ENCODE peak calls at places on chromosomes 3 and 15, in seven cellular contexts. U, H, F, R, W, B and D are unnamed samples.

GRCh38 chr15:45642203-45642932 is 7.5 kb downstream of the SQOR start:
- DNase-seq in U (peak), F (peak), B (no peak), R (peak), H (no peak), W (no peak), D (peak)

GRCh38 chr15:57411945-57412768 is 35.9 kb downstream of the CGNL1 start:
- DNase-seq in H (no peak), F (no peak), U (no peak), W (no peak), R (no peak), B (no peak), D (no peak)

GRCh38 chr3:44568561-44568960 is 13.6 kb downstream of the ZKSCAN7 start:
- DNase-seq in F (peak), W (no peak), U (peak), H (no peak), B (no peak), R (no peak), D (peak)

GRCh38 chr15:22806156-22806555 is 19.7 kb downstream of the NIPA1 start:
- DNase-seq in U (no peak), B (no peak), F (no peak), W (no peak), H (no peak), R (no peak), D (no peak)

GRCh38 chr3:144429719-144430121 is 458.1 kb downstream of the DIPK2A start:
- DNase-seq in W (no peak), B (no peak), R (no peak), H (no peak), U (no peak), F (peak), D (no peak)

GRCh38 chr3:40099875-40100274 is 209.6 kb upstream of the EIF1B start:
- DNase-seq in H (no peak), W (no peak), F (no peak), B (no peak), R (no peak), U (no peak), D (no peak)

GRCh38 chr3:112471926-112472325 is 27.3 kb downstream of the BTLA start:
- DNase-seq in W (no peak), H (no peak), R (no peak), U (no peak), B (no peak), F (no peak), D (no peak)

GRCh38 chr15:53454535-53454842 is 305.0 kb downstream of the WDR72 start:
- DNase-seq in H (no peak), R (no peak), B (no peak), U (no peak), F (no peak), W (no peak), D (no peak)

GRCh38 chr3:23396746-23397145 is 193.6 kb downstream of the UBE2E2 start:
- DNase-seq in U (no peak), H (no peak), F (no peak), B (no peak), W (no peak), R (no peak), D (no peak)

GRCh38 chr3:154151969-154152368 is 30.8 kb downstream of the ARHGEF26 start:
- DNase-seq in U (peak), F (peak), W (no peak), B (no peak), R (peak), H (no peak), D (peak)

GRCh38 chr15:33244471-33244870 is 50.0 kb upstream of the FMN1 start:
- DNase-seq in B (no peak), W (no peak), H (no peak), U (no peak), F (no peak), R (no peak), D (no peak)

GRCh38 chr3:167162083-167162482 is 218.0 kb downstream of the ZBBX start:
- DNase-seq in U (no peak), H (no peak), R (no peak), W (no peak), B (no peak), F (no peak), D (no peak)

GRCh38 chr15:92343869-92344643 is 49.6 kb upstream of the ST8SIA2 start:
- DNase-seq in H (no peak), U (no peak), F (no peak), R (no peak), W (no peak), B (no peak), D (no peak)

GRCh38 chr3:144470646-144471045 is 499.0 kb downstream of the DIPK2A start:
- DNase-seq in F (no peak), H (no peak), U (no peak), B (no peak), R (no peak), W (no peak), D (no peak)

GRCh38 chr3:159866201-159866746 is 122.4 kb upstream of the IL12A start:
- DNase-seq in R (no peak), W (no peak), F (no peak), B (no peak), U (no peak), H (no peak), D (peak)

DNA sequence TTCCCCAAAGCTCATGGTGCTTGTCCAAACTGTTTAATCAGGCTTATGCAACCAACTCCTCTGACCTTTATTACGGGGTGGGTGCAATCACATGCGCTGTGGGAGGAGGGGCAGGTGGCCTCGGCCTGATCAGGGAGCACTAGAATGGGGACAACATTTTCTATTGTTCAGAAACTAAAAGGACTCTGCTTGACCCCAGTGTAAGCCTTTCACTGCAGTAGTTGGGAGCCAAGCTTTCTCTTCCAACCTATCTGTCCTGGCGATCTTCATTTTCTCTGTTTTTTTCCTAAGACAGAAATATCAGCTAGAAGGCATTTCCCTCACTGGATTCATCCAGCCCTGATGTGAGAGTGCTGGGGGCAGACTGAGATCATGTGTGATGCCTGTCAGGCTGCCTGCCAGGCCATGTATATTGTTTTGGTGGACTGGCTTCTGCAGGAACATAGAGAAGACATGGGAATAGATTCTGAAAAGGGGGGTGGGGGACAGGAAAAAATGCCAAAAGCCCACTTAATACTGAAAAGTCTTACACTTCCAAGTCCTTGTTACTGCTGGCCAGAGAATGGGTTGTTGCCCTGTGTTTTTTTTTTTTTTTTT is 627.0 kb upstream of the TBL1XR1 start:
- DNase-seq in H (peak), B (no peak), F (peak), U (peak), R (no peak), W (peak), D (peak)
- H3K4me3 ChIP-seq in H (no peak), B (no peak), F (no peak), U (no peak), R (no peak), W (no peak), D (no peak)

DNA sequence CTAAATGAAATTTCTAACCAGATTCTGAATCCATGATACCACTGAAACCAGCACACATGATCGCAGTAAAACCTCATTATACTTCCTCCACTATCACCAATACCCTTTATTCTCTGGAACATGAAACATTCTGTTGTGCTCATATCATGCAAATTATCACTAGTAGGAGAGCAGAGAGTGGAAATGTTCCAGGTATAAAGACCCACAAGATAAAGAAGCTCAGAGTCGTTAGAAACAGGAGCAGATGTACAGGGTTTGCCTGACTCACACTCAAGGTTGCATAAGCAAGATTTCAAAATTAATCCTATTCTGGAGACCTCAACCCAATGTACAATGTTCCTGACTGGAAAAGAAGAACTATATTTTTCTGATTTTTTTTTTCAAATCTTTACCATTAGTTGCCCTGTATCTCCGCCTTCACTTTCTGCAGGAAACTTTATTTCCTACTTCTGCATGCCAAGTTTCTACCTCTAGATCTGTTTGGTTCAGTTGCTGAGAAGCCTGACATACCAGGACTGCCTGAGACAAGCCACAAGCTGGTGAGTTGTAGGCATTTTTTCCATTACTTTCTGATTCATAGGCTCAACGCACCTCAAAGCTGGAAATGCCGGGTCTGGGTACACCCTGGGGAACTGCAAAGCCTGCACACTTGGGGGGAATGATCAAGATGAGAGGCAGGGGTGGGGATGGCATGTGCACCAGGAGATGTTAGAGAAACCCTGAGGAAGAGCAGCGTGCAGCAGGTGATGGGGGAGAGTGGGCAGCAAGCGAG is at the start of gene CCR2:
- DNase-seq in B (no peak), R (no peak), H (no peak), W (no peak), U (no peak), F (no peak), D (no peak)
- H3K4me3 ChIP-seq in B (no peak), R (no peak), H (no peak), W (no peak), U (no peak), F (no peak), D (no peak)

DNA sequence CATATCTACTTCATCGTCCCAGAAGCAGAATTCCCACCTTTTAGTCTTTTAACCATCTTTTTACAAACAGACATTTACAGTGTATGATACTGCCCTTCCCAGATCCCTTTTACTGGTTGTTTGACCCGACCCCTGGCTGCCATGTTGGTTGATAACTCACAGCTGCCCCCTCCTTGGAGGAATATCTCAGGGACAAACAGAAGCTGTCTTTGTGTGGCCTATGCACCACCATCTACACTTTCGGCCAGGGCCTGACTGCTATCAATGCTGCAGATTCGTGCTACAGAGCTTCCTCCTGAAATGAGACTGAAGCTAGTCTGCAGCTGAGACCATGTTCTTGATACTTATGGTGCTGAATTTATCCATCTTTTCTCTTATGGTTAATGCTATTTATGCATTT is 6.6 kb upstream of the POLQ start:
- DNase-seq in H (no peak), F (peak), R (no peak), B (no peak), U (no peak), W (peak), D (no peak)
- H3K4me3 ChIP-seq in H (peak), F (peak), R (no peak), B (no peak), U (peak), W (no peak), D (no peak)

DNA sequence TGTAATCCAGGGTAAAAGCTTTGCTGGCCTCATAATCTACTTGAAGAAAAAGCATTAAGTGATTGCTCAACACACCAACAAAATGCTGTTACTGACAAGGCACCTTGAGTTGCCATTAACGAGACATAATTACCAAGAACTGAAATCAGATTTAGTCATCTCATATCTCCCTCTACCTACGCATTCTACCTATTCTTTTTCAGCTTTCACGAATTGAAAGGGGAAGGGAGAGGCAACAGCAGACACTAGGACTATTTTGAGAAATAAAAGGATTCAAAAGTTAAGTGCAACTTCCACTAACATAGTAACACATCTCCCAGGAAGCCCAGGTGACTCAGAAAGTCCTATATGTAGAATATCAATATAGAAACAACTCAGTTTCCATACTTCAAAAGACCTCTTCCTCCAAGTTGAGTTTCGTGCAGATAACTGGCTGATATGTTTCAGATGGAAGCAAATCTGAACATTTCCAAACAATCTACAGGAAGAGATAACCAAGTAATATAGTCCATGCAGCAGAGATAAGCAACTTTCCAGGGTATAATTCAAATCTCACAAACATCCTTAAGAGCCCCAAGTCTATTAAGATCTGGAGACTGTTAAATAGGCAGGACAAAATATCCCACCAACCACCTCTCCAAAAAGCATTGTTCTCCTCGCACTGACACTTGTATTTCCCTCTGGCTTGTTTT is 1.9 kb downstream of the OSBPL10 start:
- DNase-seq in F (no peak), R (no peak), W (no peak), U (no peak), H (no peak), B (no peak), D (no peak)
- H3K4me3 ChIP-seq in F (no peak), R (no peak), W (no peak), U (no peak), H (no peak), B (no peak), D (peak)

GRCh38 chr15:40339621-40339945 is 1.2 kb downstream of the CCDC9B start:
- DNase-seq in F (no peak), R (no peak), W (peak), H (no peak), B (no peak), U (no peak), D (no peak)

GRCh38 chr15:40340740-40341400 is at the start of gene CCDC9B:
- DNase-seq in W (peak), B (peak), U (peak), H (peak), F (peak), R (no peak), D (peak)

GRCh38 chr15:40338041-40338657 is 2.6 kb downstream of the CCDC9B start:
- DNase-seq in F (peak), W (peak), B (peak), R (no peak), U (peak), H (peak), D (peak)

GRCh38 chr15:40338921-40339620 is 1.7 kb downstream of the CCDC9B start:
- DNase-seq in R (peak), W (peak), B (peak), F (peak), H (no peak), U (peak), D (peak)

GRCh38 chr15:40340038-40340739 is 550 bp downstream of the CCDC9B start:
- DNase-seq in H (peak), R (no peak), F (peak), B (no peak), U (peak), W (peak), D (peak)
- H3K4me3 ChIP-seq in H (peak), R (peak), F (peak), B (peak), U (peak), W (peak), D (peak)

GRCh38 chr3:158565076-158565475 is 5.9 kb upstream of the MLF1 start:
- DNase-seq in H (no peak), R (no peak), F (no peak), W (no peak), U (no peak), B (no peak), D (no peak)
- H3K4me3 ChIP-seq in H (no peak), R (no peak), F (no peak), W (no peak), U (no peak), B (no peak), D (no peak)

GRCh38 chr3:56102034-56102433 is 366.2 kb downstream of the ERC2 start:
- DNase-seq in F (no peak), B (no peak), W (no peak), H (no peak), U (no peak), R (no peak), D (no peak)

GRCh38 chr3:56110886-56111285 is 357.4 kb downstream of the ERC2 start:
- DNase-seq in W (no peak), H (no peak), R (no peak), B (no peak), U (no peak), F (no peak), D (no peak)

GRCh38 chr3:56111651-56112250 is 356.5 kb downstream of the ERC2 start:
- DNase-seq in H (no peak), F (no peak), B (no peak), U (no peak), W (no peak), R (no peak), D (no peak)

GRCh38 chr3:56101576-56101975 is 366.7 kb downstream of the ERC2 start:
- DNase-seq in W (no peak), H (no peak), B (no peak), R (no peak), F (no peak), U (no peak), D (no peak)

DNA sequence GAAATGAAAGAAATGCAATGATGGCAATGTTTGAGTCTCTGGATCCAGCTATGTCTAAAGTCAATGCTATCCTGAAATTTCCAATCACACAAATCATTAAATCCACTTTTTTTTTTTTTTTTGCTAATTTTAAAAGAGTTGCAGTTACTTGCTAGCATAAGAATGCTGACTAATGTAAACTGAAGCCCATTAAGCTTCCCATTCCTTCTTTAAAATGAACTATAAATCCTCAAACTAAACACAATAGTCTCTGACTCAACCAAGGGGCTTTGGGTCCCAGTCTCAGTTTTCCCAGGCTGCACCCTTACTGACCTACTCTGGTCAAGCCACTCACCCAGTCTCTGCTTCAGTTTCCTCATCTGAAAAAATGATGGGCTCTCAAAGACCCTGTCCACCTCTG is 361.1 kb downstream of the ERC2 start:
- DNase-seq in F (no peak), W (no peak), H (no peak), R (no peak), U (no peak), B (no peak), D (no peak)
- H3K4me3 ChIP-seq in F (no peak), W (no peak), H (no peak), R (no peak), U (no peak), B (no peak), D (no peak)